ENCODE peak calls at places on chromosomes 11 and 22, in four cellular contexts. X is HCT116, O is H1, Y is GM12878. K is an unnamed sample.

GRCh38 chr11:35593143-35593542 is 25.1 kb upstream of the FJX1 start:
- DNase-seq in O (no peak), X (no peak), Y (no peak), K (no peak)

GRCh38 chr11:75475767-75476650 is 43.0 kb upstream of the KLHL35 start:
- DNase-seq in Y (no peak), O (no peak), X (no peak), K (no peak)

GRCh38 chr11:128343870-128344269 is 243.5 kb downstream of the ETS1 start:
- DNase-seq in Y (no peak), X (no peak), O (no peak), K (no peak)

GRCh38 chr11:126229782-126230540 is 18.4 kb downstream of the FAM118B start:
- DNase-seq in X (no peak), O (no peak), Y (no peak), K (no peak)

GRCh38 chr11:12625438-12626071 is 48.7 kb upstream of the TEAD1 start:
- DNase-seq in Y (no peak), O (no peak), X (no peak), K (peak)

GRCh38 chr11:114051558-114051957 is 8.0 kb upstream of the ZBTB16 start:
- DNase-seq in Y (no peak), X (no peak), O (no peak), K (no peak)

GRCh38 chr11:46336781-46337180 is 10.5 kb upstream of the DGKZ start:
- DNase-seq in X (no peak), O (no peak), Y (no peak), K (peak)

GRCh38 chr22:37274380-37274862 is 7.9 kb upstream of the CYTH4 start:
- DNase-seq in X (no peak), O (no peak), Y (no peak), K (no peak)

GRCh38 chr11:78825531-78825930 is 250.9 kb upstream of the NARS2 start:
- DNase-seq in O (no peak), X (no peak), Y (no peak), K (no peak)

GRCh38 chr11:120182790-120183491 is 27.9 kb upstream of the OAF start:
- DNase-seq in X (no peak), O (no peak), Y (no peak), K (no peak)

GRCh38 chr11:6574816-6575715 is 28.4 kb downstream of the RRP8 start:
- DNase-seq in X (no peak), Y (no peak), O (no peak), K (no peak)

GRCh38 chr11:72244317-72245231 is 598 bp upstream of the PHOX2A start:
- DNase-seq in X (no peak), O (no peak), Y (no peak), K (no peak)

GRCh38 chr22:44383071-44383575 is 70.4 kb upstream of the SHISAL1 start:
- DNase-seq in O (no peak), Y (no peak), X (no peak), K (no peak)

GRCh38 chr11:62669420-62670161 is 1.9 kb upstream of the UQCC3 start:
- DNase-seq in O (no peak), X (no peak), Y (no peak), K (no peak)

GRCh38 chr11:14454861-14455632 is 44.6 kb downstream of the COPB1 start:
- DNase-seq in X (no peak), O (no peak), Y (no peak), K (peak)

GRCh38 chr11:19160839-19161238 is 40.9 kb downstream of the CSRP3 start:
- DNase-seq in X (no peak), O (no peak), Y (no peak), K (no peak)

GRCh38 chr22:17132112-17132511 is 11.0 kb upstream of the TMEM121B start:
- DNase-seq in O (no peak), Y (no peak), X (no peak), K (no peak)

GRCh38 chr11:132114185-132114584 is 743.8 kb downstream of the NTM start:
- DNase-seq in O (no peak), X (no peak), Y (no peak), K (no peak)

GRCh38 chr11:134515081-134515960 is 103.3 kb upstream of the B3GAT1 start:
- DNase-seq in O (no peak), Y (no peak), X (no peak), K (no peak)

GRCh38 chr11:130999086-130999485 is 82.8 kb upstream of the SNX19 start:
- DNase-seq in Y (no peak), O (no peak), X (no peak), K (no peak)

GRCh38 chr22:25700996-25701815 is 40.8 kb upstream of the MYO18B start:
- DNase-seq in O (no peak), Y (no peak), X (no peak), K (no peak)

GRCh38 chr11:3006505-3007260 is 14.6 kb upstream of the NAP1L4 start:
- DNase-seq in X (no peak), O (no peak), Y (no peak), K (no peak)

GRCh38 chr11:2235588-2236326 is 34.6 kb downstream of the ASCL2 start:
- DNase-seq in Y (no peak), X (no peak), O (no peak), K (no peak)

GRCh38 chr11:126432065-126432461 is 76.6 kb downstream of the ST3GAL4 start:
- DNase-seq in X (no peak), Y (no peak), O (no peak), K (no peak)

GRCh38 chr11:125404811-125405481 is 91.1 kb downstream of the FEZ1 start:
- DNase-seq in O (no peak), X (peak), Y (no peak), K (peak)

GRCh38 chr11:1832181-1832988 is 2.4 kb upstream of the SYT8 start:
- DNase-seq in O (no peak), Y (no peak), X (no peak), K (peak)

GRCh38 chr22:39205344-39206021 is 39.3 kb downstream of the PDGFB start:
- DNase-seq in O (no peak), Y (no peak), X (peak), K (peak)

GRCh38 chr11:67463680-67464410 is 5.2 kb downstream of the TMEM134 start:
- DNase-seq in O (no peak), X (peak), Y (no peak), K (peak)

GRCh38 chr11:47348859-47349258 is 3.6 kb downstream of the MYBPC3 start:
- DNase-seq in O (no peak), X (peak), Y (no peak), K (no peak)

GRCh38 chr11:85750646-85751045 is 60.3 kb downstream of the SYTL2 start:
- DNase-seq in X (no peak), O (no peak), Y (no peak), K (no peak)

GRCh38 chr11:113334183-113334582 is 19.8 kb downstream of the TTC12 start:
- DNase-seq in Y (no peak), O (no peak), X (no peak), K (no peak)

GRCh38 chr11:87173185-87174039 is 135.7 kb downstream of the TMEM135 start:
- DNase-seq in O (no peak), X (peak), Y (no peak), K (no peak)

GRCh38 chr11:20025331-20025840 is 134.9 kb downstream of the DBX1 start:
- DNase-seq in X (no peak), Y (no peak), O (no peak), K (no peak)

GRCh38 chr11:8863838-8864237 is 47.2 kb upstream of the AKIP1 start:
- DNase-seq in Y (no peak), O (no peak), X (no peak), K (no peak)
- TF ChIP-seq EGR1 in Y (no peak), O (no peak), X (no peak), K (no peak)

DNA sequence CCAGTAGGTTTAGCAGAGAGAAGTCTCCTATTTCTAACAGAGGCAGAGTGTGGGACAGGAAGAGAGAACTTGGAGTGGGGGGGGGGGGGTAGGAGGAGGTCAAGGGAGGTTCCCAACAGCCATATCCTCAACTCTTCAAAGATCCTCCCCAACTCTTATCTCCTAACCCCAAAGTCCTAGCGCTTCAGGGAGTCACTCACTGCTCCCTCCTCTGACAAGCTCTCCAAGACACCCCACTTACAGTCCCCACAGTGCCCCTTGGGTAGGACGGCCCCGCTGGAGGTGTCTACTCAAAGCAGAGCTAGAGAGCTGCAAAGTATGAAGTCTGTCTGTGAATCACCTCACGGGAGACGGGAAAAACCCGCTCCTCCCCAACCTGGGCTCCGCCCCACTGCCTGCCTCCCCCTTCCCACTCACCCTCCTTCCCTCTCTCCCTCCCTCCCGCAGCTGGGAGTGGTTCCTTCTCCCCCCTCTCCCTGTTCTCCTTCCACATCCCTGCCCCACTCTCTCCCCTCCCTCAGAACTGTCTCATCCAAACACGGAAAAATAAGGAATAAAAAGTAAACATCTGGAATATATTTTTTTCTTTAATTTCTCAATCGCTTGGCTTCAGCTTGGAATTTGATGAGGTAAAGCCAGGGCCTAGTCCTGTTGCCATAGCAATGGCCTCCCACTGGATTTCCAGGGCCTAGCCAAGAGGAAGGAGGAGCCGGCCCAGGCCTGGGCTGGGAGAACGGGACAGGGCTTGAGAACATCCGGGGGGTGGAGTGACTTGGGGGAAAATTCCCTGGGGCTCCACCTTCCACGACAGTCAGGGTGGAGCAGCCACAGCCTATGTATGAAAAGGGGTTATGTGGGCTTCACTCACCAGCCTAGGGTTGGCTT is 2.5 kb downstream of the TNKS1BP1 start:
- DNase-seq in O (no peak), Y (no peak), X (peak), K (peak)
- TF ChIP-seq EGR1 in O (no peak), Y (no peak), X (peak), K (peak)

GRCh38 chr11:59668188-59668949 is 468 bp downstream of the PATL1 start:
- DNase-seq in X (no peak), O (peak), Y (no peak), K (peak)
- TF ChIP-seq EGR1 in X (no peak), O (no peak), Y (peak), K (peak)

GRCh38 chr22:23755711-23756110 is 1.5 kb upstream of the VPREB3 start:
- DNase-seq in O (no peak), X (no peak), Y (no peak), K (no peak)

GRCh38 chr22:23753371-23753770 is 854 bp downstream of the VPREB3 start:
- DNase-seq in O (no peak), X (no peak), Y (no peak), K (no peak)

GRCh38 chr22:23754980-23755636 is 883 bp upstream of the VPREB3 start:
- DNase-seq in Y (no peak), O (no peak), X (no peak), K (no peak)

GRCh38 chr22:23752750-23753149 is 1.5 kb downstream of the VPREB3 start:
- DNase-seq in O (no peak), X (no peak), Y (no peak), K (no peak)

GRCh38 chr22:23754220-23754919 is at the start of gene VPREB3:
- DNase-seq in O (no peak), X (no peak), Y (no peak), K (no peak)
- TF ChIP-seq EGR1 in O (no peak), X (no peak), Y (no peak), K (no peak)

GRCh38 chr22:32620992-32621391 is 146.4 kb downstream of the FBXO7 start:
- DNase-seq in X (no peak), Y (no peak), O (no peak), K (no peak)
- TF ChIP-seq EGR1 in X (no peak), Y (no peak), O (no peak), K (no peak)

GRCh38 chr11:93838967-93839366 is 11.5 kb downstream of the VSTM5 start:
- DNase-seq in O (no peak), X (no peak), Y (no peak), K (no peak)

GRCh38 chr11:93842461-93842860 is 8.0 kb downstream of the VSTM5 start:
- DNase-seq in X (peak), Y (no peak), O (no peak), K (peak)

GRCh38 chr11:93841446-93841845 is 9.0 kb downstream of the VSTM5 start:
- DNase-seq in Y (no peak), X (no peak), O (no peak), K (no peak)

GRCh38 chr11:93842034-93842433 is 8.4 kb downstream of the VSTM5 start:
- DNase-seq in X (no peak), Y (no peak), O (no peak), K (no peak)

DNA sequence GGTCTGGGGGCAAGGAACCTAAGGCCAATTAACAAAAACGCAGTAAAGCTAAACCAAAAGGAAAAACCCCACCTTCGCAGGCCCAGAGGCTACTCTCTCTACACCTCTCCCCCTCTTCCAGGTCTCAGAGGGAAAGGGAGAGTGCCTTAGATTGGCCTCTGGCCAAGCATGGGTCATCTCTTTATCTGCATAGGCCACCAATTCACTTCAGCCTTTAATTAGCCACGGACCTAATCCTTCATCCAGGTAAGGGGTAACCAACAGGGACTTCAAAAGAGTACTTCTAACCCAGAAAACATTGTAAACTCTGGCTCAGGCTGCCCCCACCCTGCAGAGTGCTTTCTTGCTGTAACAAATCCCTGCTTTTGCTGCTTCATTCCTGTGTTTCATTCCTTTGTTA is 9.4 kb downstream of the VSTM5 start:
- DNase-seq in Y (no peak), X (no peak), O (no peak), K (no peak)
- TF ChIP-seq EGR1 in Y (no peak), X (no peak), O (no peak), K (no peak)

K was measured in K562.